ENCODE peak calls at places on chromosomes 12 and 14, in six cellular contexts. One of them, this sample, is unnamed.

GRCh38 chr14:105685003-105685402 is 158.6 kb downstream of the TMEM121 start:
- DNase-seq in mucosa of gallbladder: no peak
- DNase-seq in CD4-positive, alpha-beta T cell: no peak
- DNase-seq in effector CD4-positive, alpha-beta T cell: no peak
- DNase-seq in AG04450: no peak
- DNase-seq in Calu3: no peak
- DNase-seq in this sample: no peak

GRCh38 chr12:11397366-11397765 is 2.0 kb upstream of the PRB2 start:
- DNase-seq in effector CD4-positive, alpha-beta T cell: no peak
- DNase-seq in CD4-positive, alpha-beta T cell: no peak
- DNase-seq in mucosa of gallbladder: no peak
- DNase-seq in AG04450: no peak
- DNase-seq in Calu3: no peak
- DNase-seq in this sample: no peak

GRCh38 chr14:88710709-88711108 is 82.0 kb downstream of the EML5 start:
- DNase-seq in CD4-positive, alpha-beta T cell: no peak
- DNase-seq in AG04450: no peak
- DNase-seq in effector CD4-positive, alpha-beta T cell: no peak
- DNase-seq in mucosa of gallbladder: no peak
- DNase-seq in Calu3: no peak
- DNase-seq in this sample: no peak

GRCh38 chr12:108270035-108270840 is 68.9 kb downstream of the CMKLR1 start:
- DNase-seq in Calu3: no peak
- DNase-seq in mucosa of gallbladder: no peak
- DNase-seq in AG04450: no peak
- DNase-seq in CD4-positive, alpha-beta T cell: no peak
- DNase-seq in effector CD4-positive, alpha-beta T cell: no peak
- DNase-seq in this sample: no peak

GRCh38 chr14:104149617-104150141 is 11.3 kb downstream of the KIF26A start:
- DNase-seq in AG04450: no peak
- DNase-seq in mucosa of gallbladder: peak
- DNase-seq in Calu3: no peak
- DNase-seq in effector CD4-positive, alpha-beta T cell: no peak
- DNase-seq in CD4-positive, alpha-beta T cell: no peak
- DNase-seq in this sample: no peak

GRCh38 chr14:76953196-76953945 is 75.1 kb downstream of the IRF2BPL start:
- DNase-seq in CD4-positive, alpha-beta T cell: peak
- DNase-seq in effector CD4-positive, alpha-beta T cell: peak
- DNase-seq in AG04450: no peak
- DNase-seq in Calu3: peak
- DNase-seq in mucosa of gallbladder: peak
- DNase-seq in this sample: no peak

GRCh38 chr14:96632363-96632758 is 130.2 kb downstream of the PAPOLA start:
- DNase-seq in effector CD4-positive, alpha-beta T cell: no peak
- DNase-seq in mucosa of gallbladder: no peak
- DNase-seq in Calu3: no peak
- DNase-seq in CD4-positive, alpha-beta T cell: no peak
- DNase-seq in AG04450: no peak
- DNase-seq in this sample: no peak

GRCh38 chr12:107126688-107127481 is 33.5 kb upstream of the CRY1 start:
- DNase-seq in Calu3: no peak
- DNase-seq in CD4-positive, alpha-beta T cell: no peak
- DNase-seq in mucosa of gallbladder: no peak
- DNase-seq in AG04450: no peak
- DNase-seq in effector CD4-positive, alpha-beta T cell: no peak
- DNase-seq in this sample: peak

GRCh38 chr14:91365552-91365951 is 52.1 kb downstream of the CCDC88C start:
- DNase-seq in effector CD4-positive, alpha-beta T cell: no peak
- DNase-seq in CD4-positive, alpha-beta T cell: no peak
- DNase-seq in mucosa of gallbladder: no peak
- DNase-seq in AG04450: no peak
- DNase-seq in Calu3: no peak
- DNase-seq in this sample: no peak

GRCh38 chr12:3810540-3810939 is 57.6 kb upstream of the CRACR2A start:
- DNase-seq in effector CD4-positive, alpha-beta T cell: no peak
- DNase-seq in CD4-positive, alpha-beta T cell: no peak
- DNase-seq in mucosa of gallbladder: no peak
- DNase-seq in AG04450: no peak
- DNase-seq in Calu3: no peak
- DNase-seq in this sample: no peak

GRCh38 chr14:104302794-104303405 is 164.5 kb downstream of the KIF26A start:
- DNase-seq in CD4-positive, alpha-beta T cell: no peak
- DNase-seq in effector CD4-positive, alpha-beta T cell: no peak
- DNase-seq in Calu3: no peak
- DNase-seq in AG04450: no peak
- DNase-seq in mucosa of gallbladder: no peak
- DNase-seq in this sample: no peak

GRCh38 chr12:31323466-31324115 is 2.4 kb downstream of the SINHCAF start:
- DNase-seq in Calu3: no peak
- DNase-seq in AG04450: no peak
- DNase-seq in mucosa of gallbladder: peak
- DNase-seq in effector CD4-positive, alpha-beta T cell: peak
- DNase-seq in CD4-positive, alpha-beta T cell: peak
- DNase-seq in this sample: no peak

GRCh38 chr12:54262403-54262925 is 17.5 kb downstream of the CBX5 start:
- DNase-seq in effector CD4-positive, alpha-beta T cell: no peak
- DNase-seq in AG04450: no peak
- DNase-seq in Calu3: no peak
- DNase-seq in mucosa of gallbladder: peak
- DNase-seq in CD4-positive, alpha-beta T cell: no peak
- DNase-seq in this sample: no peak

GRCh38 chr14:24381363-24382102 is 13.5 kb downstream of the NFATC4 start:
- DNase-seq in effector CD4-positive, alpha-beta T cell: no peak
- DNase-seq in mucosa of gallbladder: no peak
- DNase-seq in CD4-positive, alpha-beta T cell: no peak
- DNase-seq in AG04450: no peak
- DNase-seq in Calu3: no peak
- DNase-seq in this sample: no peak

GRCh38 chr12:58924652-58925051 is 4.3 kb upstream of the LRIG3 start:
- DNase-seq in Calu3: no peak
- DNase-seq in mucosa of gallbladder: no peak
- DNase-seq in effector CD4-positive, alpha-beta T cell: no peak
- DNase-seq in AG04450: no peak
- DNase-seq in CD4-positive, alpha-beta T cell: no peak
- DNase-seq in this sample: no peak

GRCh38 chr14:104239185-104239775 is 100.9 kb downstream of the KIF26A start:
- DNase-seq in CD4-positive, alpha-beta T cell: no peak
- DNase-seq in AG04450: no peak
- DNase-seq in effector CD4-positive, alpha-beta T cell: no peak
- DNase-seq in mucosa of gallbladder: no peak
- DNase-seq in Calu3: no peak
- DNase-seq in this sample: no peak

This sample was measured in AG09319.